ENCODE peak calls at places on chromosomes 6 and 20, in five cellular contexts. Y is body of pancreas, B is transverse colon, D is uterus, F is stomach. N is an unnamed sample.
A peak's percentile ranks its signal among the peaks of the same experiment; 100 is the strongest.

GRCh38 chr6:170225852-170226417 is 64.9 kb downstream of the DLL1 start:
- DNase-seq in Y (peak; percentile 86), B (no peak), D (peak; percentile 16), F (peak; percentile 47), N (no peak)

GRCh38 chr6:127462391-127462790 is 3.2 kb upstream of the KIAA0408 start:
- DNase-seq in Y (no peak), B (no peak), D (no peak), F (no peak), N (no peak)

GRCh38 chr6:127459231-127459641 is at the start of gene KIAA0408:
- DNase-seq in Y (peak; percentile 65), B (peak; percentile 51), D (peak; percentile 80), F (peak; percentile 62), N (no peak)

GRCh38 chr20:31587545-31588389 is 17.3 kb upstream of the ID1 start:
- DNase-seq in Y (no peak), B (peak; percentile 69), D (no peak), F (peak; percentile 57), N (peak; percentile 65)

GRCh38 chr6:53641348-53641747 is 24.2 kb downstream of the KLHL31 start:
- DNase-seq in Y (no peak), B (no peak), D (no peak), F (no peak), N (no peak)

GRCh38 chr6:117711369-117711768 is 36.1 kb downstream of the NUS1 start:
- DNase-seq in Y (no peak), B (no peak), D (no peak), F (no peak), N (peak; percentile 16)

GRCh38 chr6:119626884-119627619 is 277.5 kb upstream of the MAN1A1 start:
- DNase-seq in Y (no peak), B (no peak), D (no peak), F (no peak), N (peak; percentile 91)

GRCh38 chr20:36399147-36399968 is 93.2 kb downstream of the DLGAP4 start:
- DNase-seq in Y (no peak), B (peak; percentile 38), D (no peak), F (peak; percentile 33), N (peak; percentile 28)

GRCh38 chr6:149060300-149060984 is 257.1 kb upstream of the TAB2 start:
- DNase-seq in Y (no peak), B (peak; percentile 64), D (no peak), F (no peak), N (peak; percentile 27)

GRCh38 chr6:3530515-3530914 is 73.7 kb upstream of the SLC22A23 start:
- DNase-seq in Y (no peak), B (no peak), D (no peak), F (no peak), N (no peak)

GRCh38 chr6:31386977-31387376 is 16.4 kb upstream of the MICA start:
- DNase-seq in Y (no peak), B (no peak), D (no peak), F (no peak), N (no peak)

GRCh38 chr6:106520711-106521367 is 108.5 kb downstream of the RTN4IP1 start:
- DNase-seq in Y (no peak), B (peak; percentile 61), D (no peak), F (peak; percentile 50), N (peak; percentile 82)
- TF ChIP-seq POLR2A in Y (no peak), B (peak; percentile 46), D (no peak), F (no peak), N (no peak)

GRCh38 chr6:42974919-42975505 is 4.0 kb downstream of the PEX6 start:
- DNase-seq in Y (no peak), B (no peak), D (no peak), F (no peak), N (no peak)
- TF ChIP-seq POLR2A in Y (no peak), B (no peak), D (no peak), F (no peak), N (peak; percentile 24)

GRCh38 chr20:47125553-47126373 is 230.7 kb downstream of the ZMYND8 start:
- DNase-seq in Y (no peak), B (no peak), D (peak; percentile 34), F (no peak), N (no peak)
- TF ChIP-seq POLR2A in Y (no peak), B (no peak), D (no peak), F (no peak), N (no peak)

DNA sequence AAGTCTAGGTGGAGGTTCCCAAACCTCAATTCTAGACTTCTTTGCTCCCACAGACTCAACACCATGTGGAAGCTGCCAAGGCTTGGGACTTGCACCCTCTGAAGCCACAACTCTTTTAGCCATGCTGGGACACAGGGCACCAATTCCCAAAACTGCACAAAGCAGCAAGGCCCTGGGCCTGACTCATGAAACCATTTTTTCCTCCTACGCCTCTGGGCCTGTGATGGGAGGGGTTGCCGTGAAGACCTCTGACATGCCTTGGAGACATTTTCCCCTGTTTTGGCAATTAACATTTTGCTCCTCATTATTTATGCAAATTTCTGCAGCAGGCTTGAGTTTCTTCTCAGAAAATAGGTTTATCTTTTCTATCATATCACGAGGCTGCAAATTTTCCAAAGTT is 355.4 kb upstream of the RUNX2 start:
- DNase-seq in Y (no peak), B (no peak), D (no peak), F (no peak), N (no peak)
- TF ChIP-seq POLR2A in Y (no peak), B (no peak), D (no peak), F (no peak), N (no peak)